ENCODE peak calls at places on chromosomes 11 and 22, in nine cellular contexts. One of them, this sample, is unnamed.

GRCh38 chr22:25368271-25368670 is 148.8 kb downstream of the CRYBB2 start:
- DNase-seq in AG09309: no peak
- DNase-seq in fibroblast of pulmonary artery: peak; percentile 71
- DNase-seq in astrocyte of the spinal cord: peak; percentile 65
- DNase-seq in cardiac fibroblast: peak; percentile 63
- DNase-seq in foreskin fibroblast: peak; percentile 93
- DNase-seq in AG10803: peak; percentile 65
- DNase-seq in SK-N-SH: no peak
- DNase-seq in tibial nerve: no peak
- DNase-seq in this sample: peak; percentile 59

GRCh38 chr11:98568011-98568410 is 452.7 kb upstream of the CNTN5 start:
- DNase-seq in tibial nerve: no peak
- DNase-seq in fibroblast of pulmonary artery: peak; percentile 48
- DNase-seq in AG10803: no peak
- DNase-seq in SK-N-SH: no peak
- DNase-seq in foreskin fibroblast: peak; percentile 1
- DNase-seq in cardiac fibroblast: no peak
- DNase-seq in astrocyte of the spinal cord: peak; percentile 18
- DNase-seq in AG09309: no peak
- DNase-seq in this sample: peak; percentile 9

GRCh38 chr11:103970850-103971249 is 65.6 kb upstream of the DDI1 start:
- DNase-seq in tibial nerve: no peak
- DNase-seq in SK-N-SH: no peak
- DNase-seq in AG10803: no peak
- DNase-seq in cardiac fibroblast: no peak
- DNase-seq in fibroblast of pulmonary artery: no peak
- DNase-seq in AG09309: no peak
- DNase-seq in astrocyte of the spinal cord: no peak
- DNase-seq in foreskin fibroblast: no peak
- DNase-seq in this sample: no peak

GRCh38 chr11:64872790-64873488 is 5.5 kb downstream of the EHD1 start:
- DNase-seq in SK-N-SH: no peak
- DNase-seq in astrocyte of the spinal cord: no peak
- DNase-seq in fibroblast of pulmonary artery: no peak
- DNase-seq in cardiac fibroblast: no peak
- DNase-seq in AG09309: no peak
- DNase-seq in AG10803: no peak
- DNase-seq in tibial nerve: no peak
- DNase-seq in foreskin fibroblast: no peak
- DNase-seq in this sample: no peak

GRCh38 chr22:46035742-46036557 is 59.0 kb upstream of the WNT7B start:
- DNase-seq in SK-N-SH: peak; percentile 100
- DNase-seq in foreskin fibroblast: peak; percentile 100
- DNase-seq in AG09309: peak; percentile 93
- DNase-seq in AG10803: peak; percentile 99
- DNase-seq in astrocyte of the spinal cord: peak; percentile 100
- DNase-seq in cardiac fibroblast: peak; percentile 99
- DNase-seq in tibial nerve: peak; percentile 99
- DNase-seq in fibroblast of pulmonary artery: peak; percentile 99
- DNase-seq in this sample: peak; percentile 97

GRCh38 chr22:23109079-23109347 is 32.8 kb downstream of the RSPH14 start:
- DNase-seq in foreskin fibroblast: no peak
- DNase-seq in astrocyte of the spinal cord: no peak
- DNase-seq in AG09309: no peak
- DNase-seq in tibial nerve: no peak
- DNase-seq in AG10803: no peak
- DNase-seq in SK-N-SH: no peak
- DNase-seq in fibroblast of pulmonary artery: no peak
- DNase-seq in cardiac fibroblast: no peak
- DNase-seq in this sample: no peak

GRCh38 chr22:43171607-43172006 is 15.3 kb downstream of the TTLL12 start:
- DNase-seq in AG10803: no peak
- DNase-seq in tibial nerve: no peak
- DNase-seq in astrocyte of the spinal cord: no peak
- DNase-seq in foreskin fibroblast: no peak
- DNase-seq in fibroblast of pulmonary artery: no peak
- DNase-seq in cardiac fibroblast: no peak
- DNase-seq in AG09309: no peak
- DNase-seq in SK-N-SH: no peak
- DNase-seq in this sample: no peak

GRCh38 chr11:41201156-41201555 is 258.3 kb downstream of the LRRC4C start:
- DNase-seq in fibroblast of pulmonary artery: peak; percentile 10
- DNase-seq in astrocyte of the spinal cord: peak; percentile 30
- DNase-seq in tibial nerve: no peak
- DNase-seq in cardiac fibroblast: peak; percentile 10
- DNase-seq in AG09309: no peak
- DNase-seq in SK-N-SH: peak; percentile 16
- DNase-seq in foreskin fibroblast: peak; percentile 5
- DNase-seq in AG10803: no peak
- DNase-seq in this sample: peak; percentile 43

GRCh38 chr11:60182546-60183330 is at the start of gene MS4A6A:
- DNase-seq in AG10803: no peak
- DNase-seq in astrocyte of the spinal cord: no peak
- DNase-seq in AG09309: no peak
- DNase-seq in SK-N-SH: no peak
- DNase-seq in cardiac fibroblast: no peak
- DNase-seq in foreskin fibroblast: no peak
- DNase-seq in fibroblast of pulmonary artery: no peak
- DNase-seq in tibial nerve: no peak
- DNase-seq in this sample: no peak

DNA sequence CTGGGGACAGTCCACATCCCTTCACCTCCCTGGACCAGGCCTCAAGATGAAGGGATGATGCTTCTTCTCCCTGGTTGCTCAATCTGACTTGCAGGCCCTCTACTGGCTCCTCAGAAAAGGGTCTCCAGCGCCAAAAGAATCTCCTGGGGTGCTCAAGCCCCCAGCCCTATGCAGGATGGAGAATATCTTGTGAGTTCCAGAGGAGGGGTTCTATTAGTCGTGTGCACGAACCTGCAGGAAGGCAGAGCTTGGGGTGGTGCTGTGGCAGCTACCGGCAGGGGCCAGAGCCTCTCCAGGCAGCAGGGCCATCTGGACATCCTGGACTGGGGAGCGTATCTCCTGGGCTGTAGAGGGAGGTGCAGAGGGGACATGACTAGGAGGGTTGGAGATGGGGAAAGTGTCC is 1339.5 kb downstream of the BRD1 start:
- DNase-seq in AG09309: no peak
- DNase-seq in cardiac fibroblast: no peak
- DNase-seq in tibial nerve: no peak
- DNase-seq in astrocyte of the spinal cord: no peak
- DNase-seq in foreskin fibroblast: no peak
- DNase-seq in SK-N-SH: peak; percentile 23
- DNase-seq in fibroblast of pulmonary artery: no peak
- DNase-seq in AG10803: peak; percentile 39
- DNase-seq in this sample: no peak
- TF ChIP-seq CTCF in AG09309: peak; percentile 15
- TF ChIP-seq CTCF in cardiac fibroblast: no peak
- TF ChIP-seq CTCF in tibial nerve: no peak
- TF ChIP-seq CTCF in astrocyte of the spinal cord: peak; percentile 7
- TF ChIP-seq CTCF in foreskin fibroblast: peak; percentile 26
- TF ChIP-seq CTCF in SK-N-SH: no peak
- TF ChIP-seq CTCF in fibroblast of pulmonary artery: no peak
- TF ChIP-seq CTCF in AG10803: peak; percentile 46
- TF ChIP-seq CTCF in this sample: peak; percentile 41

GRCh38 chr11:68315581-68315920 is 3.2 kb downstream of the LRP5 start:
- DNase-seq in AG09309: no peak
- DNase-seq in foreskin fibroblast: no peak
- DNase-seq in AG10803: no peak
- DNase-seq in fibroblast of pulmonary artery: no peak
- DNase-seq in astrocyte of the spinal cord: no peak
- DNase-seq in tibial nerve: no peak
- DNase-seq in SK-N-SH: peak; percentile 42
- DNase-seq in cardiac fibroblast: no peak
- DNase-seq in this sample: no peak
- H3K4me3 ChIP-seq in AG09309: no peak overlapping the region
- H3K4me3 ChIP-seq in foreskin fibroblast: no peak overlapping the region
- H3K4me3 ChIP-seq in AG10803: no peak overlapping the region
- H3K4me3 ChIP-seq in fibroblast of pulmonary artery: no peak overlapping the region
- H3K4me3 ChIP-seq in astrocyte of the spinal cord: no peak overlapping the region
- H3K4me3 ChIP-seq in tibial nerve: no peak overlapping the region
- H3K4me3 ChIP-seq in SK-N-SH: no peak overlapping the region
- H3K4me3 ChIP-seq in cardiac fibroblast: no peak overlapping the region
- H3K4me3 ChIP-seq in this sample: no peak overlapping the region

GRCh38 chr11:13355191-13355590 is 77.6 kb downstream of the BMAL1 start:
- DNase-seq in AG09309: no peak
- DNase-seq in SK-N-SH: no peak
- DNase-seq in foreskin fibroblast: no peak
- DNase-seq in tibial nerve: no peak
- DNase-seq in cardiac fibroblast: no peak
- DNase-seq in fibroblast of pulmonary artery: no peak
- DNase-seq in astrocyte of the spinal cord: no peak
- DNase-seq in AG10803: no peak
- DNase-seq in this sample: no peak

GRCh38 chr11:13352711-13353110 is 75.1 kb downstream of the BMAL1 start:
- DNase-seq in AG09309: no peak
- DNase-seq in cardiac fibroblast: no peak
- DNase-seq in SK-N-SH: no peak
- DNase-seq in fibroblast of pulmonary artery: no peak
- DNase-seq in tibial nerve: no peak
- DNase-seq in foreskin fibroblast: no peak
- DNase-seq in astrocyte of the spinal cord: no peak
- DNase-seq in AG10803: no peak
- DNase-seq in this sample: no peak

GRCh38 chr11:13357232-13357631 is 79.6 kb downstream of the BMAL1 start:
- DNase-seq in astrocyte of the spinal cord: no peak
- DNase-seq in foreskin fibroblast: no peak
- DNase-seq in AG10803: no peak
- DNase-seq in tibial nerve: no peak
- DNase-seq in SK-N-SH: no peak
- DNase-seq in cardiac fibroblast: no peak
- DNase-seq in fibroblast of pulmonary artery: no peak
- DNase-seq in AG09309: no peak
- DNase-seq in this sample: no peak

GRCh38 chr11:13358871-13359270 is 81.3 kb downstream of the BMAL1 start:
- DNase-seq in cardiac fibroblast: no peak
- DNase-seq in SK-N-SH: no peak
- DNase-seq in AG10803: peak; percentile 41
- DNase-seq in foreskin fibroblast: peak; percentile 58
- DNase-seq in tibial nerve: no peak
- DNase-seq in AG09309: no peak
- DNase-seq in astrocyte of the spinal cord: peak; percentile 40
- DNase-seq in fibroblast of pulmonary artery: no peak
- DNase-seq in this sample: peak; percentile 18

DNA sequence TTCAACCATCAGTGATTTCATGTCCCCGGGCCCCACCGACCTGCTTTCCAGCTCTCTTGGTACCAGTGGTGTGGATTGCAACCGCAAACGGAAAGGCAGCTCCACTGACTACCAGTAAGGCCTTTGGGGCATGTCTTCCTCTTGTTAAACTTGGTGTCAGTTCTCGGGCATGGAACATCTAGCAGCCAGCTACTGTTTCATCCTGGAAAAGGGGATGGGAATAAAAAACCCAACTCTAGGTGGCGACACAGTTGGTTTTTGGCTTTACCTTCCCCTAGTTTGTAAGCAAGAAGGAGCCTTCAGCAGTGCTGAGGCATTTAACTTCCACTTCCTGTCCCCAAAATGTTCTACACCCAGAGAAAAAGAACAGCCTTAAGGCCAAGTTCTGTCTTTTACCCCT is 76.7 kb downstream of the BMAL1 start:
- DNase-seq in AG09309: no peak
- DNase-seq in cardiac fibroblast: peak; percentile 44
- DNase-seq in tibial nerve: no peak
- DNase-seq in astrocyte of the spinal cord: no peak
- DNase-seq in SK-N-SH: no peak
- DNase-seq in AG10803: peak; percentile 13
- DNase-seq in fibroblast of pulmonary artery: peak; percentile 56
- DNase-seq in foreskin fibroblast: peak; percentile 18
- DNase-seq in this sample: no peak
- TF ChIP-seq CTCF in AG09309: peak; percentile 39
- TF ChIP-seq CTCF in cardiac fibroblast: peak; percentile 43
- TF ChIP-seq CTCF in tibial nerve: no peak
- TF ChIP-seq CTCF in astrocyte of the spinal cord: peak; percentile 34
- TF ChIP-seq CTCF in SK-N-SH: peak; percentile 43
- TF ChIP-seq CTCF in AG10803: peak; percentile 38
- TF ChIP-seq CTCF in fibroblast of pulmonary artery: peak; percentile 52
- TF ChIP-seq CTCF in foreskin fibroblast: peak; percentile 23
- TF ChIP-seq CTCF in this sample: peak; percentile 33

GRCh38 chr11:75429902-75430691 is 2.9 kb downstream of the KLHL35 start:
- DNase-seq in foreskin fibroblast: peak; percentile 87
- DNase-seq in AG10803: peak; percentile 69
- DNase-seq in cardiac fibroblast: peak; percentile 61
- DNase-seq in astrocyte of the spinal cord: peak; percentile 54
- DNase-seq in SK-N-SH: peak; percentile 88
- DNase-seq in tibial nerve: peak; percentile 44
- DNase-seq in AG09309: no peak
- DNase-seq in fibroblast of pulmonary artery: peak; percentile 70
- DNase-seq in this sample: peak; percentile 9

GRCh38 chr11:75429641-75429901 is 3.4 kb downstream of the KLHL35 start:
- DNase-seq in fibroblast of pulmonary artery: no peak
- DNase-seq in cardiac fibroblast: no peak
- DNase-seq in foreskin fibroblast: no peak
- DNase-seq in SK-N-SH: no peak
- DNase-seq in AG09309: no peak
- DNase-seq in AG10803: no peak
- DNase-seq in astrocyte of the spinal cord: no peak
- DNase-seq in tibial nerve: no peak
- DNase-seq in this sample: no peak

GRCh38 chr11:75428989-75429640 is 3.9 kb downstream of the KLHL35 start:
- DNase-seq in tibial nerve: no peak
- DNase-seq in fibroblast of pulmonary artery: no peak
- DNase-seq in AG10803: no peak
- DNase-seq in astrocyte of the spinal cord: no peak
- DNase-seq in SK-N-SH: no peak
- DNase-seq in AG09309: no peak
- DNase-seq in cardiac fibroblast: no peak
- DNase-seq in foreskin fibroblast: no peak
- DNase-seq in this sample: no peak

GRCh38 chr11:75431533-75432525 is 1.2 kb downstream of the KLHL35 start:
- DNase-seq in astrocyte of the spinal cord: no peak
- DNase-seq in SK-N-SH: peak; percentile 55
- DNase-seq in cardiac fibroblast: no peak
- DNase-seq in AG10803: no peak
- DNase-seq in tibial nerve: no peak
- DNase-seq in foreskin fibroblast: no peak
- DNase-seq in AG09309: no peak
- DNase-seq in fibroblast of pulmonary artery: no peak
- DNase-seq in this sample: no peak

DNA sequence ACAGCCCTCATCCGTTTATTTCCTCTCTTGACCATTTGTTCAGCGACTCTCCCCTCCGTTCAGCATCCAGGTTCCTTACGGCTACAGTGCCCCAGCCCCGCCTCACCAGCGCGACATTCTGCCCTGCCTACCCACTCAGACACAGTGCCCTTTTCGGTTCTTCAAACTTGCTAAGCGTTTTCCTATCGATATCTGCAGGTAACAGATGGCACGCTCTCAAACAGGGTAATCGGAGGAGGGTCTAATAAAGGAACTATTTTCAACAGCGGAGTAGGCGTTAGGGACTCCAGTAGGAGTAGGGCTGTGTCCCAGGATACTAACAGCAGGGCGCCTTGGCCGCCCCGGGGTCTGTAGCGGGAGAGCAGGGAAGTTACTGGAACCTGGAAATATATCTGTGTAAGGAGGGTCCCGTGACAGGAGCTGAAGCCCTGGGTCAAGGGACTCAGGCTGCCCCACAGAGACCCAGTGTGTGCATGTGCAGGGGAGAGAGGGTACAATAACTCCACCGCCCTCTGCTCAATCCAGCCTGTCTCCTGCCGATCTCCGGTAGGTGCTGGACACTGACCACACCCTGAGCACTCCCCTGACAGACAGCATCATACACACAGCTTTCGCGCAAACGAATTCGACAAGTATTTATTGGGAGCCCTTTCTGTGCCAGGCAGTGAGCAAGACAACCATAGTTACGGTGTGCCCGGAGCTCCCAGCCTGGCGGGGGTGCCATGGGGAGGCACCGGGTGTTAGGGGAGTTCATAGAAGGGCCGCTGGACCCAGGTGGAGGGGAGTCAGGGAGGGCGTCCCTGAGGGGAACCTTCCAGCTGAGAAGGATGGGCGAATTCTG is 2.1 kb downstream of the KLHL35 start:
- DNase-seq in fibroblast of pulmonary artery: no peak
- DNase-seq in cardiac fibroblast: peak; percentile 13
- DNase-seq in tibial nerve: no peak
- DNase-seq in AG10803: no peak
- DNase-seq in AG09309: no peak
- DNase-seq in SK-N-SH: peak; percentile 51
- DNase-seq in foreskin fibroblast: no peak
- DNase-seq in astrocyte of the spinal cord: no peak
- DNase-seq in this sample: no peak
- H3K4me3 ChIP-seq in fibroblast of pulmonary artery: peak overlapping the region; percentile 25
- H3K4me3 ChIP-seq in cardiac fibroblast: peak overlapping the region; percentile 5
- H3K4me3 ChIP-seq in tibial nerve: no peak overlapping the region
- H3K4me3 ChIP-seq in AG10803: peak overlapping the region; percentile 37
- H3K4me3 ChIP-seq in AG09309: peak overlapping the region; percentile 17
- H3K4me3 ChIP-seq in SK-N-SH: peak overlapping the region; percentile 46
- H3K4me3 ChIP-seq in foreskin fibroblast: peak overlapping the region; percentile 35
- H3K4me3 ChIP-seq in astrocyte of the spinal cord: peak overlapping the region; percentile 14
- H3K4me3 ChIP-seq in this sample: peak overlapping the region; percentile 26

This sample was measured in astrocyte of the cerebellum.